ENCODE peak calls at places on chromosomes 7 and 10, in four cellular contexts. One of them, this sample, is unnamed.

GRCh38 chr10:2980116-2980515 is 87.2 kb upstream of the PFKP start:
- DNase-seq in keratinocyte: no peak
- DNase-seq in tibial nerve: no peak
- DNase-seq in transverse colon: no peak
- DNase-seq in this sample: no peak

GRCh38 chr10:60646966-60647796 is 131.1 kb upstream of the CDK1 start:
- DNase-seq in keratinocyte: no peak
- DNase-seq in tibial nerve: peak
- DNase-seq in transverse colon: peak
- DNase-seq in this sample: no peak

GRCh38 chr7:33446551-33446950 is 317.2 kb downstream of the BBS9 start:
- DNase-seq in keratinocyte: no peak
- DNase-seq in transverse colon: no peak
- DNase-seq in tibial nerve: no peak
- DNase-seq in this sample: no peak

GRCh38 chr10:79275431-79275851 is 71.8 kb upstream of the PPIF start:
- DNase-seq in tibial nerve: no peak
- DNase-seq in keratinocyte: no peak
- DNase-seq in transverse colon: no peak
- DNase-seq in this sample: no peak

GRCh38 chr10:58052772-58053171 is 214.9 kb downstream of the IPMK start:
- DNase-seq in transverse colon: no peak
- DNase-seq in keratinocyte: no peak
- DNase-seq in tibial nerve: no peak
- DNase-seq in this sample: no peak

GRCh38 chr7:171912-172515 is 20.4 kb upstream of the FAM20C start:
- DNase-seq in tibial nerve: no peak
- DNase-seq in keratinocyte: no peak
- DNase-seq in transverse colon: no peak
- DNase-seq in this sample: no peak

GRCh38 chr7:119665791-119666190 is 607.2 kb upstream of the KCND2 start:
- DNase-seq in keratinocyte: no peak
- DNase-seq in transverse colon: no peak
- DNase-seq in tibial nerve: no peak
- DNase-seq in this sample: no peak

GRCh38 chr10:31759124-31759798 is 169.4 kb downstream of the ARHGAP12 start:
- DNase-seq in tibial nerve: peak
- DNase-seq in keratinocyte: no peak
- DNase-seq in transverse colon: peak
- DNase-seq in this sample: peak

GRCh38 chr7:78057571-78057970 is 259.0 kb downstream of the PHTF2 start:
- DNase-seq in keratinocyte: no peak
- DNase-seq in tibial nerve: no peak
- DNase-seq in transverse colon: no peak
- DNase-seq in this sample: no peak

GRCh38 chr10:33238643-33239042 is 95.8 kb downstream of the NRP1 start:
- DNase-seq in transverse colon: no peak
- DNase-seq in tibial nerve: no peak
- DNase-seq in keratinocyte: peak
- DNase-seq in this sample: no peak

GRCh38 chr7:92634125-92634710 is 44.0 kb upstream of the FAM133B start:
- DNase-seq in keratinocyte: no peak
- DNase-seq in tibial nerve: no peak
- DNase-seq in transverse colon: no peak
- DNase-seq in this sample: no peak

GRCh38 chr7:35727571-35727970 is 32.6 kb upstream of the HERPUD2 start:
- DNase-seq in tibial nerve: no peak
- DNase-seq in transverse colon: no peak
- DNase-seq in keratinocyte: no peak
- DNase-seq in this sample: no peak

GRCh38 chr7:12094365-12094921 is 116.7 kb upstream of the TMEM106B start:
- DNase-seq in transverse colon: no peak
- DNase-seq in tibial nerve: no peak
- DNase-seq in keratinocyte: no peak
- DNase-seq in this sample: no peak

GRCh38 chr7:45456105-45456504 is 118.1 kb upstream of the ADCY1 start:
- DNase-seq in tibial nerve: no peak
- DNase-seq in transverse colon: no peak
- DNase-seq in keratinocyte: no peak
- DNase-seq in this sample: no peak

GRCh38 chr7:1716263-1717094 is 46.4 kb downstream of the ELFN1 start:
- DNase-seq in keratinocyte: no peak
- DNase-seq in transverse colon: no peak
- DNase-seq in tibial nerve: no peak
- DNase-seq in this sample: no peak

GRCh38 chr10:30834143-30834542 is 197.5 kb downstream of the ZNF438 start:
- DNase-seq in tibial nerve: no peak
- DNase-seq in transverse colon: no peak
- DNase-seq in keratinocyte: no peak
- DNase-seq in this sample: no peak

GRCh38 chr7:102140952-102141370 is 145.7 kb upstream of the SH2B2 start:
- DNase-seq in tibial nerve: no peak
- DNase-seq in transverse colon: peak
- DNase-seq in keratinocyte: no peak
- DNase-seq in this sample: no peak

GRCh38 chr10:71703577-71703976 is 16.0 kb downstream of the C10orf105 start:
- DNase-seq in transverse colon: no peak
- DNase-seq in keratinocyte: no peak
- DNase-seq in tibial nerve: no peak
- DNase-seq in this sample: no peak

GRCh38 chr10:132940791-132941465 is 1.4 kb downstream of the CFAP46 start:
- DNase-seq in transverse colon: no peak
- DNase-seq in keratinocyte: no peak
- DNase-seq in tibial nerve: no peak
- DNase-seq in this sample: no peak

GRCh38 chr7:37062019-37062418 is 337.7 kb upstream of the AOAH start:
- DNase-seq in tibial nerve: no peak
- DNase-seq in keratinocyte: no peak
- DNase-seq in transverse colon: no peak
- DNase-seq in this sample: no peak

GRCh38 chr7:99844354-99844753 is 16.5 kb downstream of the CYP3A43 start:
- DNase-seq in tibial nerve: no peak
- DNase-seq in transverse colon: no peak
- DNase-seq in keratinocyte: no peak
- DNase-seq in this sample: no peak

GRCh38 chr10:27865221-27865635 is 119.6 kb upstream of the MKX start:
- DNase-seq in keratinocyte: peak
- DNase-seq in tibial nerve: no peak
- DNase-seq in transverse colon: no peak
- DNase-seq in this sample: no peak

GRCh38 chr10:118472961-118473675 is 122.3 kb downstream of the PRLHR start:
- DNase-seq in tibial nerve: no peak
- DNase-seq in transverse colon: no peak
- DNase-seq in keratinocyte: no peak
- DNase-seq in this sample: no peak

GRCh38 chr7:142108728-142109505 is 2.6 kb upstream of the MGAM2 start:
- DNase-seq in transverse colon: no peak
- DNase-seq in tibial nerve: no peak
- DNase-seq in keratinocyte: no peak
- DNase-seq in this sample: no peak

GRCh38 chr10:124641282-124642075 is 102.7 kb downstream of the FAM53B start:
- DNase-seq in keratinocyte: no peak
- DNase-seq in tibial nerve: no peak
- DNase-seq in transverse colon: peak
- DNase-seq in this sample: peak

GRCh38 chr7:20172736-20173334 is 44.3 kb downstream of the MACC1 start:
- DNase-seq in transverse colon: peak
- DNase-seq in tibial nerve: peak
- DNase-seq in keratinocyte: no peak
- DNase-seq in this sample: no peak

GRCh38 chr7:8360564-8361153 is 72.8 kb upstream of the NXPH1 start:
- DNase-seq in transverse colon: no peak
- DNase-seq in tibial nerve: no peak
- DNase-seq in keratinocyte: no peak
- DNase-seq in this sample: no peak

GRCh38 chr7:50450691-50451051 is 521 bp upstream of the FIGNL1 start:
- DNase-seq in tibial nerve: no peak
- DNase-seq in keratinocyte: no peak
- DNase-seq in transverse colon: peak
- DNase-seq in this sample: no peak

GRCh38 chr10:99329891-99330674 is 927 bp downstream of the CNNM1 start:
- DNase-seq in transverse colon: no peak
- DNase-seq in keratinocyte: no peak
- DNase-seq in tibial nerve: no peak
- DNase-seq in this sample: no peak

DNA sequence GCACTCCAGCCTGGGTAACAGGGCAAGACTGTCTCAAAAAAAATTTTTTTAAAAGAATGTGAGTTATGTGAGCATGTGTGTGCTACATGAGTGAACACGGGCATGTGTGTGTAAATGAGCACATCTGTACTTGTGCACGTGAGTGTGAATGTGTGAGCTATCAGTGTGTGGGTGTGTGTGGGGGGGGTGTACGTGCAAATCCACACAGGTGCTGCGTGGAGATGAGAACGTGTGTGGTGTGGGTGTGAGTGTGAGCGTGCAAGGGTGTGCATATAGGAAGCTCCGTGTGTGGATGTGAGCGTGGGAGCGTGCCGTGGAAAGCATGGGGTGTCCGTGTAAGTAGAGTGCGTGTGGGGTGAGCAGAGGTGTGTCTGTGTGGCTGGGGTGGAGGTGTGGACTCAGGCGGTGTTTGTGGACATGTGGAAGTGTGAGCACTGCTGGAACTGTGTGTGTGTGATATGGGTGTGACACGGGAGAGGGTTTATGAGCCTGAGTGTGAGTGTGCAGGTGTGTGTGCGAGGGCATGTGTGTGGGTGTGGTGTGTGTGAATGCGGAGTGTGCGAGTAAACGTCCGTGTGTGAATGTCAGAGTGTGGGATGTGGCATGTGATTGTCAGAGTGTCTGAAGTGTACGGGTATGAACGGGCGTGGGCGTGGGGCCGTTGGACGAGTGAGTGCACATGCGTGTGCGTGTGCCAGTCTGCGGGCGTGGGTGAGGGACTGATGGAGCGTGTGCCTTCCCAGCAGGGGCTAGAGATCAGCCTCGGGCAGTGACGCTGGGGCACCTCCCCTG is 45.9 kb upstream of the TNRC18 start:
- DNase-seq in tibial nerve: no peak
- DNase-seq in transverse colon: no peak
- DNase-seq in keratinocyte: no peak
- DNase-seq in this sample: no peak
- H3K4me3 ChIP-seq in tibial nerve: no peak
- H3K4me3 ChIP-seq in transverse colon: no peak
- H3K4me3 ChIP-seq in keratinocyte: no peak
- H3K4me3 ChIP-seq in this sample: no peak

GRCh38 chr7:135978624-135979023 is 1.5 kb upstream of the MTPN start:
- DNase-seq in tibial nerve: no peak
- DNase-seq in keratinocyte: no peak
- DNase-seq in transverse colon: no peak
- DNase-seq in this sample: no peak

GRCh38 chr7:135977742-135978066 is 545 bp upstream of the MTPN start:
- DNase-seq in transverse colon: no peak
- DNase-seq in keratinocyte: no peak
- DNase-seq in tibial nerve: no peak
- DNase-seq in this sample: no peak

GRCh38 chr7:135974667-135975066 is 2.5 kb downstream of the MTPN start:
- DNase-seq in keratinocyte: no peak
- DNase-seq in transverse colon: no peak
- DNase-seq in tibial nerve: no peak
- DNase-seq in this sample: no peak

GRCh38 chr7:135977020-135977741 is at the start of gene MTPN:
- DNase-seq in tibial nerve: peak
- DNase-seq in transverse colon: peak
- DNase-seq in keratinocyte: peak
- DNase-seq in this sample: peak

DNA sequence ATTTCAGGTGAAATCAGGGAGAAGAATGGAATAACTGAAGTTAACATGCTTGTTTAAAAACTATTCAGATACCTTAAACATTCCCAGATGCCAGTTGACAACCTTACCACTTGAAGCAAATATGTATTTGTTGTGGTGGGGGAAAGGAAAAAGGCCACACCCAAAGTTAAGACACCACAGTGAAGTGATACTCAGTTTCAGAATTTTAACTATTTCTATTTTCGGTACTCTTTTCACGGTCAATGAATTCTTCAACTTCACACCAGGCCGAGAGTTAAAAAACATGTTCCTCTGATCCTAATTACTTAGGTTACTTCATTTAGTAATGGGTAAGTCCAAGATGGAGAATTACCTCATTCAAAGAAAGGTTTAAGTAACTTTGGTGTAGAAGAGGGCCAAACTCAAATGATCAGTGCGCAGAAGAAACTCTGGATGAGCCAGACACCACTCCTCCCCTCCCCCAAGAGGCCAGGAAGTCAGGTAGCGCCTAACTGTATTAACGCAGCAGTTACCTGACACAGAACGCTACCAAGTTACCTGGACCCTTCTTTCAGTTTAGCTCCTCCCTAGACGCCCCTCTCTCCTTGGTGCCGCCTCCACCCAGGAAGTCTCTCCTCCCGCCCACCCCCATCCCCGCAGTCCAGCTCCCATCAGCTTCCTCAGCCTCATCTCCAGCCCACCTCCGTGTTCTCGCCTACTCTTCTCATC is 693 bp downstream of the MTPN start:
- DNase-seq in transverse colon: peak
- DNase-seq in tibial nerve: no peak
- DNase-seq in keratinocyte: no peak
- DNase-seq in this sample: peak
- H3K27ac ChIP-seq in transverse colon: peak
- H3K27ac ChIP-seq in tibial nerve: peak
- H3K27ac ChIP-seq in keratinocyte: peak
- H3K27ac ChIP-seq in this sample: peak

DNA sequence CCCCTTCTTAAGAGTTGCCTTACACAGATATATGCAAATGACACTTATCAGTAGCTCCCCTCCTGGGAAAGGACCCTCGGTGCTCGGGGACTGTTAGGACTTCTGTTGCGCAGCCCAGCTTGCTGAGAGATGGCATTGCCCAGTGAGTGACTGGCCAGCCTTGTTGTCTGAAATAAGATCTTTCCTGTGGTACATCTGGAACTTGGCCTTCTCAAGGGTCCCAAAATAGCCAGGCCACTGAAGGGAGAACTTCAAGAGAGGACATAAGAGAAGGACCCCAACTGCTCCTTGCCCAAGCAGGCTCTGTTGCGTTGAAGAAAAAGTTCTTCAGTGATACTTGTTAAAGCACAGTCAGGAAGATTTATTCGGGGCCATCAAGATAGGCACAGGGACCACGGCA is 17.3 kb downstream of the BAG3 start:
- DNase-seq in keratinocyte: no peak
- DNase-seq in tibial nerve: no peak
- DNase-seq in transverse colon: no peak
- DNase-seq in this sample: no peak
- H3K4me3 ChIP-seq in keratinocyte: no peak
- H3K4me3 ChIP-seq in tibial nerve: no peak
- H3K4me3 ChIP-seq in transverse colon: no peak
- H3K4me3 ChIP-seq in this sample: no peak

DNA sequence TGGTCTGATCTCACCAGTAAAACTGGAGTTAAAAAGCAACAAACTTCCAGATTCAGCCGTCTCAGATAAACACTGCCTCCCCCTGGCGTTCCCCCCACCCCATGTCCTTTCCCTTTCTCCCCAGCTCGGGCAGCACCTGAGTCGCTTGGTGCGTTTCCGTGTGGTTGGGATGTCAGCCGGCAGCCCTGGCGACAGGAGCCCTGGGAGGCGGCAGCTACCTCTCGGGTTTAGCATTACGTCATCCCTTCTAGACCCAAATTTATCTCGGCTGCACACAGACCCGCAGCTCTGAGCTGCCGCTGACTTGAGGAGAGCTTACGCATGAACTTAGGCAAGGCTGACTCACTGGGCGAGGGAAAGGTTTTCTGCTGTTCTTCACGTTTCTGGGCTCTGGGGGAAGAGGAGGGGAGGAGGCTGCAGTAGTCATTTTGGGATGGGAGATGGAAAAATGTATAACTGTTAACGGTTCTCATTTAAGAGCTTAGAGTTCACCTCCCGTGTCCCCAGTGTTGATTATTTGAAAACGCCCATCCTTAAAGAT is 14.4 kb downstream of the MXI1 start:
- DNase-seq in keratinocyte: no peak
- DNase-seq in tibial nerve: peak
- DNase-seq in transverse colon: peak
- DNase-seq in this sample: peak
- H3K27ac ChIP-seq in keratinocyte: peak
- H3K27ac ChIP-seq in tibial nerve: peak
- H3K27ac ChIP-seq in transverse colon: peak
- H3K27ac ChIP-seq in this sample: peak

This sample was measured in CD8-positive, alpha-beta memory T cell.